ENCODE peak calls at places on chromosome 14, in ten cellular contexts. P, S, M, J, K, F, W, O, I and Z are unnamed samples.

GRCh38 chr14:31194661-31195060 is 12.9 kb downstream of the HECTD1 start:
- DNase-seq in P (no peak), S (no peak), M (no peak), J (no peak), K (no peak), F (no peak), W (no peak), O (no peak), I (no peak), Z (no peak)

GRCh38 chr14:75013290-75013689 is 10.6 kb downstream of the EIF2B2 start:
- DNase-seq in P (no peak), S (no peak), M (no peak), J (no peak), K (no peak), F (no peak), W (no peak), O (no peak), I (no peak), Z (no peak)

GRCh38 chr14:20657216-20658211 is 16.0 kb upstream of the OR6S1 start:
- DNase-seq in P (no peak), S (peak; percentile 10), M (peak; percentile 17), J (no peak), K (no peak), F (no peak), W (peak; percentile 77), O (no peak), I (no peak), Z (peak; percentile 46)

GRCh38 chr14:32200368-32201195 is 1.3 kb upstream of the RNU6-7 start:
- DNase-seq in P (no peak), S (no peak), M (no peak), J (no peak), K (no peak), F (no peak), W (no peak), O (no peak), I (peak; percentile 69), Z (peak; percentile 64)

GRCh38 chr14:94285158-94285557 is 7.9 kb downstream of the SERPINA10 start:
- DNase-seq in P (no peak), S (no peak), M (no peak), J (no peak), K (no peak), F (no peak), W (no peak), O (no peak), I (no peak), Z (no peak)

GRCh38 chr14:24250354-24250753 is 7.9 kb upstream of the TINF2 start:
- DNase-seq in P (no peak), S (no peak), M (no peak), J (no peak), K (no peak), F (no peak), W (no peak), O (no peak), I (no peak), Z (no peak)

GRCh38 chr14:106564058-106564643 is 1037.8 kb downstream of the TMEM121 start:
- DNase-seq in P (no peak), S (no peak), M (peak; percentile 50), J (peak; percentile 35), K (no peak), F (peak; percentile 42), W (peak; percentile 10), O (peak; percentile 56), I (peak; percentile 32), Z (peak; percentile 51)

GRCh38 chr14:23577710-23578392 is 739 bp downstream of the JPH4 start:
- DNase-seq in P (no peak), S (no peak), M (no peak), J (no peak), K (no peak), F (no peak), W (peak; percentile 66), O (no peak), I (no peak), Z (no peak)

GRCh38 chr14:84782902-84783301 is 747.0 kb upstream of the FLRT2 start:
- DNase-seq in P (no peak), S (no peak), M (no peak), J (no peak), K (no peak), F (no peak), W (no peak), O (no peak), I (no peak), Z (no peak)

GRCh38 chr14:75497191-75497590 is 25.1 kb upstream of the BATF start:
- DNase-seq in P (no peak), S (no peak), M (no peak), J (no peak), K (no peak), F (peak; percentile 31), W (no peak), O (no peak), I (peak; percentile 60), Z (peak; percentile 59)

GRCh38 chr14:94907626-94908261 is 137.8 kb upstream of the GSC start:
- DNase-seq in P (no peak), S (no peak), M (no peak), J (no peak), K (no peak), F (no peak), W (no peak), O (no peak), I (no peak), Z (no peak)

GRCh38 chr14:79325557-79325956 is 885.7 kb downstream of the DIO2 start:
- DNase-seq in P (no peak), S (no peak), M (no peak), J (no peak), K (no peak), F (no peak), W (no peak), O (no peak), I (no peak), Z (no peak)

GRCh38 chr14:22185191-22185590 is 403.8 kb downstream of the DAD1 start:
- DNase-seq in P (no peak), S (peak; percentile 19), M (no peak), J (no peak), K (no peak), F (no peak), W (no peak), O (no peak), I (no peak), Z (peak; percentile 25)

GRCh38 chr14:104140463-104141331 is 2.3 kb downstream of the KIF26A start:
- DNase-seq in P (no peak), S (no peak), M (no peak), J (no peak), K (peak; percentile 4), F (no peak), W (peak; percentile 7), O (peak; percentile 10), I (no peak), Z (no peak)

GRCh38 chr14:87450193-87450592 is 542.8 kb downstream of the GALC start:
- DNase-seq in P (no peak), S (no peak), M (no peak), J (no peak), K (no peak), F (no peak), W (no peak), O (no peak), I (no peak), Z (no peak)

GRCh38 chr14:37601849-37602248 is 6.4 kb downstream of the TTC6 start:
- DNase-seq in P (no peak), S (no peak), M (no peak), J (no peak), K (peak; percentile 45), F (no peak), W (no peak), O (no peak), I (no peak), Z (no peak)

GRCh38 chr14:32494566-32495434 is 165.7 kb downstream of the AKAP6 start:
- DNase-seq in P (peak; percentile 83), S (no peak), M (no peak), J (no peak), K (no peak), F (no peak), W (no peak), O (no peak), I (no peak), Z (no peak)

GRCh38 chr14:71240866-71241520 is 333.7 kb downstream of the PCNX1 start:
- DNase-seq in P (no peak), S (no peak), M (no peak), J (no peak), K (no peak), F (no peak), W (no peak), O (no peak), I (no peak), Z (no peak)

GRCh38 chr14:88009486-88009885 is 4.6 kb downstream of the GPR65 start:
- DNase-seq in P (no peak), S (no peak), M (no peak), J (no peak), K (no peak), F (no peak), W (no peak), O (no peak), I (no peak), Z (no peak)

GRCh38 chr14:86391085-86391484 is 861.1 kb downstream of the FLRT2 start:
- DNase-seq in P (no peak), S (no peak), M (no peak), J (no peak), K (no peak), F (no peak), W (no peak), O (no peak), I (no peak), Z (no peak)

GRCh38 chr14:80809663-80810062 is 131.9 kb downstream of the CEP128 start:
- DNase-seq in P (no peak), S (no peak), M (no peak), J (no peak), K (no peak), F (peak; percentile 19), W (no peak), O (no peak), I (peak; percentile 55), Z (peak; percentile 3)